ENCODE peak calls at places on chromosomes 1 and 21, in eight cellular contexts. L is esophagus muscularis mucosa, Q is A549, V is HepG2, K is suprapubic skin, W is transverse colon, T is tibial nerve, X is ovary. G is an unnamed sample.
A peak's percentile ranks its signal among the peaks of the same experiment; 100 is the strongest.

GRCh38 chr1:155166373-155167165 is 6.5 kb downstream of the KRTCAP2 start:
- DNase-seq in V (no peak), W (peak; percentile 31), X (peak; percentile 67), L (peak; percentile 90), T (no peak), Q (no peak), K (peak; percentile 80), G (no peak)

GRCh38 chr1:26259005-26259404 is 20.9 kb upstream of the SH3BGRL3 start:
- DNase-seq in W (no peak), X (no peak), V (no peak), K (no peak), L (no peak), Q (no peak), T (no peak), G (no peak)

GRCh38 chr1:98516306-98516705 is 145.2 kb upstream of the SNX7 start:
- DNase-seq in X (no peak), L (no peak), V (no peak), W (no peak), K (no peak), Q (no peak), T (no peak), G (no peak)

GRCh38 chr1:153032073-153032472 is 1.1 kb downstream of the SPRR1B start:
- DNase-seq in X (no peak), Q (no peak), W (no peak), T (no peak), V (no peak), L (no peak), K (no peak), G (no peak)

GRCh38 chr21:34877485-34878128 is 171.5 kb downstream of the RUNX1 start:
- DNase-seq in X (no peak), L (no peak), Q (no peak), T (no peak), V (no peak), K (no peak), W (peak; percentile 92), G (peak; percentile 97)

GRCh38 chr1:197319631-197320030 is 51.6 kb downstream of the CRB1 start:
- DNase-seq in Q (no peak), K (no peak), L (no peak), W (no peak), X (no peak), T (no peak), V (no peak), G (no peak)

GRCh38 chr1:187516874-187517273 is 688.1 kb downstream of the PLA2G4A start:
- DNase-seq in W (no peak), Q (no peak), K (no peak), X (no peak), L (no peak), V (no peak), T (no peak), G (no peak)

GRCh38 chr21:39318091-39318959 is 4.9 kb upstream of the BRWD1 start:
- DNase-seq in T (no peak), K (no peak), V (no peak), L (no peak), Q (no peak), X (no peak), W (no peak), G (no peak)

GRCh38 chr1:9466780-9467755 is 72.2 kb upstream of the SLC25A33 start:
- DNase-seq in W (peak; percentile 54), L (no peak), X (peak; percentile 68), K (no peak), T (no peak), Q (no peak), V (no peak), G (peak; percentile 78)

GRCh38 chr1:78146137-78146822 is 100.5 kb downstream of the GIPC2 start:
- DNase-seq in T (no peak), X (no peak), K (no peak), Q (no peak), L (no peak), W (no peak), V (no peak), G (no peak)

GRCh38 chr1:225378880-225379279 is 49.0 kb downstream of the LBR start:
- DNase-seq in L (no peak), T (no peak), W (no peak), K (no peak), Q (no peak), X (no peak), V (peak; percentile 10), G (no peak)

GRCh38 chr1:173506437-173506836 is 29.3 kb downstream of the PRDX6 start:
- DNase-seq in T (no peak), Q (peak; percentile 20), L (no peak), V (peak; percentile 40), X (no peak), K (no peak), W (peak; percentile 82), G (peak; percentile 56)

GRCh38 chr1:244835276-244836134 is at the start of gene COX20:
- DNase-seq in K (peak; percentile 93), T (peak; percentile 84), W (peak; percentile 92), X (peak; percentile 95), L (peak; percentile 97), V (peak; percentile 88), Q (peak; percentile 66), G (peak; percentile 90)
- TF ChIP-seq POLR2A in K (peak; percentile 14), T (peak; percentile 52), W (peak; percentile 70), X (peak; percentile 57), L (peak; percentile 23), V (peak; percentile 75), Q (peak; percentile 69), G (peak; percentile 41)

GRCh38 chr1:236514703-236515442 is 8.9 kb upstream of the LGALS8 start:
- DNase-seq in K (no peak), Q (no peak), V (peak; percentile 73), L (no peak), W (no peak), X (no peak), T (no peak), G (no peak)

GRCh38 chr1:236515443-236515958 is 8.3 kb upstream of the LGALS8 start:
- DNase-seq in X (peak; percentile 51), L (no peak), W (no peak), V (peak; percentile 61), Q (no peak), K (no peak), T (no peak), G (no peak)

GRCh38 chr1:236520445-236521005 is 3.3 kb upstream of the LGALS8 start:
- DNase-seq in K (no peak), Q (no peak), L (no peak), X (no peak), V (no peak), T (no peak), W (no peak), G (no peak)

GRCh38 chr1:236518343-236518742 is 5.4 kb upstream of the LGALS8 start:
- DNase-seq in X (no peak), Q (no peak), L (no peak), K (no peak), V (no peak), W (no peak), T (no peak), G (no peak)

DNA sequence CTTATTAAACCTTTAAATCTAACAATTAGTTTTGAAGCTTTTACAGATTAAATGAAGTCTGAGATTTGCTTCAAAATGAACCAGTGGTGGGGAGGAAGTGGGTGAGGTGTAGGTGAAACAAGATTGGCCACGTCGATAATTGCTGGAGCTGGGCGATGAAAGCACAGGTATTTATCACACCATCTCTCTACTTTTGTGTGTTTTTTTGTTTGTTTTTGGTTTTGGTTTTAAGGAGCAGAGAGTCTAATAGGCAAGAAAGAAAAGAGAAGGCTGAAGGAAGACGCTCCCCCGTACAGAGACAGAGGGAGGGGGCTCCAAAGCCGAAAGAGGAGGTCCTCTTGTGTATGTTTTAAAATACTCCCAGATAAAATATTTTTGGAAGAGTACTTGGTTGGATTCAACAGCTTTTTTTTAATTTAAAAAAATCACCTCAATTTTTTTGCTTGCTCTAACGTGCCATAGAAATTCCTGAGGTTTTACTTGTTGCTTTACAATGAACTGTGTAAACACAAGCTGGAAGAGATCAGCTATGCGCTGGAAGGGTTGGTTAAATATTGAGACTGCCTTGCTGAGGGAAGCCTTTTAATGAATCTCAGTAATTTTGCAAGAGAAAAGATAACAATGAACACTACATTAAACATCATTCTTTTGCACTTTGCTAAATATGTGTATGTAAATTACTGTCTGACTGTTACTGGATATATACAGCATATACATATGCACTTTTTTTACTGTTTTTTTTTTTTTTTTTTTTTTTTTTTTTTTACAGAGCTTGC is 6.7 kb upstream of the LGALS8 start:
- DNase-seq in V (peak; percentile 93), T (no peak), L (no peak), X (no peak), W (no peak), K (no peak), Q (peak; percentile 33), G (no peak)
- TF ChIP-seq EP300 in V (no peak), T (no peak), L (no peak), X (no peak), W (no peak), K (no peak), Q (no peak), G (no peak)

GRCh38 chr1:41480204-41481108 is 4.0 kb downstream of the EDN2 start:
- DNase-seq in Q (no peak), V (no peak), T (no peak), X (no peak), W (no peak), L (no peak), K (no peak), G (no peak)

GRCh38 chr1:41482906-41483895 is 1.3 kb downstream of the EDN2 start:
- DNase-seq in L (no peak), Q (no peak), X (peak; percentile 29), K (no peak), T (no peak), W (no peak), V (no peak), G (no peak)

GRCh38 chr1:41481109-41481775 is 3.2 kb downstream of the EDN2 start:
- DNase-seq in W (no peak), L (no peak), Q (no peak), K (no peak), X (no peak), T (no peak), V (no peak), G (no peak)

GRCh38 chr1:41483960-41484844 is at the start of gene EDN2:
- DNase-seq in K (no peak), Q (peak; percentile 52), L (no peak), W (peak; percentile 89), V (no peak), T (no peak), X (peak; percentile 65), G (peak; percentile 95)

DNA sequence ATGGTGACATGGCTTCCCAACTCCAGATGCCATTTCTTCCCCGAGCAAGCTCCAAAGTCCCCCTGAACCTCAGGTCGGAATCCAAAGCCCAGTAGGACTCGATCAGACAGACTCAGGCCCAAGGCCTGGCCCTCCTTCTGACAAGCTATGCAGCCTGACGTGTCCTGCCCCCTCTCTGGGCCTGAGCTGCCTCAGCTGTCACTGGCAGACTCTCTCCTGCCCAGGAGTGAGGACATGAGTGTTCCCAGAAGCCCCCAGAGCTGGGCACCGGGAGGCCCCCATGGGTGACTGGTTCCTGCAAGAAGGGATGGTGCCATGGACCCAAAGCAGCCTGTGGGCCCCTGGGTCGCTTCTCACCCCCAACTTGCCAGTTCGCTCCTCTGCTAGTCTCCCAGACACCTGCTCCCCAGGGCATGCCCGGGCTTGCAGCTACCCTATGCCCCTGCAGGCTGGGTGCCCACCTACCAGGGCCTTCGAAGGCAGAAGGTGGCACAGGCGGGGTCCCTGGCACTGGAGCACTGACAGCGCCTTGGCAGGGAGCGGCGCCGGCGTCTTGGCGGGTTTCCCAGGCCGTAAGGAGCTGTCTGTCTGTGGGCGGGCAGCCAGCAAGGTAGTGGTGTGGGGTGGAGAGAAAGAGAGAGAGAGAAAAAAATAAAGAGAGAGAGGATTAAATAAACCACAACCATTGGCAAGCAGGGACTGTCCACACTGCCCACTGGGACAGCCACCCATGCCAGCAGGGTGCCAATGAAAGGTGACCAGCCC is 2.3 kb downstream of the EDN2 start:
- DNase-seq in K (no peak), Q (no peak), T (no peak), L (no peak), X (peak; percentile 60), W (peak; percentile 90), V (no peak), G (peak; percentile 92)
- TF ChIP-seq POLR2A in K (no peak), Q (no peak), T (no peak), L (no peak), X (no peak), W (no peak), V (no peak), G (no peak)

GRCh38 chr1:50358962-50359361 is 64.3 kb downstream of the DMRTA2 start:
- DNase-seq in W (no peak), T (no peak), L (no peak), X (no peak), V (no peak), Q (no peak), K (no peak), G (no peak)
- TF ChIP-seq EP300 in W (no peak), T (no peak), L (no peak), X (no peak), V (no peak), Q (no peak), K (no peak), G (no peak)

G was measured in stomach.